ENCODE peak calls at places on chromosomes 3 and 15, in seven cellular contexts. H is upper lobe of left lung, J is HCT116, U is breast epithelium, Y is GM12891, Q is vagina, T is spleen. A is an unnamed sample.

GRCh38 chr15:55289011-55289572 is 521 bp downstream of the RAB27A start:
- DNase-seq in T (peak), J (no peak), Y (no peak), H (peak), U (no peak), Q (peak), A (no peak)

GRCh38 chr15:94230436-94230885 is 900 bp upstream of the MCTP2 start:
- DNase-seq in U (no peak), J (no peak), Y (no peak), Q (no peak), T (no peak), H (no peak), A (no peak)

GRCh38 chr15:49145651-49146609 is 9.5 kb downstream of the COPS2 start:
- DNase-seq in U (no peak), J (peak), H (no peak), Q (no peak), Y (no peak), T (no peak), A (no peak)

GRCh38 chr3:196431193-196432136 is 762 bp downstream of the UBXN7 start:
- DNase-seq in H (peak), Y (no peak), T (peak), Q (no peak), J (no peak), U (no peak), A (peak)

GRCh38 chr3:150210461-150211110 is 197.5 kb upstream of the TSC22D2 start:
- DNase-seq in U (no peak), Y (no peak), H (no peak), T (no peak), J (no peak), Q (peak), A (no peak)

GRCh38 chr3:161222662-161223061 is 1.6 kb downstream of the NMD3 start:
- DNase-seq in J (no peak), T (no peak), Y (no peak), Q (no peak), H (no peak), U (no peak), A (no peak)

GRCh38 chr15:90091156-90091931 is 10.9 kb downstream of the IDH2 start:
- DNase-seq in T (peak), J (no peak), H (no peak), Y (no peak), U (no peak), Q (no peak), A (no peak)

GRCh38 chr3:60641354-60641753 is 609.9 kb downstream of the FHIT start:
- DNase-seq in H (no peak), Q (no peak), J (no peak), Y (no peak), T (no peak), U (no peak), A (no peak)

GRCh38 chr3:64642327-64643151 is 45.3 kb downstream of the ADAMTS9 start:
- DNase-seq in J (no peak), Y (no peak), T (no peak), H (peak), U (no peak), Q (no peak), A (no peak)

GRCh38 chr15:90637693-90638092 is 79.5 kb upstream of the BLM start:
- DNase-seq in T (no peak), Y (no peak), Q (no peak), U (no peak), H (no peak), J (no peak), A (no peak)

GRCh38 chr15:68693071-68693470 is 114.3 kb downstream of the CORO2B start:
- DNase-seq in J (no peak), H (no peak), Q (no peak), U (no peak), Y (no peak), T (peak), A (no peak)

GRCh38 chr15:77552066-77552465 is 80.6 kb downstream of the LINGO1 start:
- DNase-seq in T (no peak), Q (no peak), J (no peak), H (no peak), Y (no peak), U (no peak), A (no peak)

GRCh38 chr3:153740109-153740508 is 381.1 kb upstream of the ARHGEF26 start:
- DNase-seq in Y (no peak), H (no peak), U (no peak), Q (no peak), T (no peak), J (no peak), A (no peak)

GRCh38 chr3:297585-297984 is 101.0 kb downstream of the CHL1 start:
- DNase-seq in J (no peak), Y (no peak), U (no peak), H (no peak), T (no peak), Q (no peak), A (no peak)

GRCh38 chr3:7328339-7328738 is 467.4 kb downstream of the GRM7 start:
- DNase-seq in U (no peak), Q (no peak), T (no peak), Y (no peak), H (no peak), J (no peak), A (no peak)

GRCh38 chr3:66353530-66353929 is 132.7 kb downstream of the SLC25A26 start:
- DNase-seq in U (no peak), H (no peak), T (no peak), J (no peak), Y (no peak), Q (no peak), A (no peak)

GRCh38 chr3:2765002-2765579 is 345.1 kb downstream of the IL5RA start:
- DNase-seq in H (no peak), U (no peak), J (no peak), Y (no peak), T (no peak), Q (no peak), A (no peak)

GRCh38 chr3:181700168-181701087 is 11.3 kb upstream of the SOX2 start:
- DNase-seq in H (no peak), Y (no peak), J (peak), T (no peak), Q (no peak), U (no peak), A (no peak)

GRCh38 chr3:13141991-13142412 is 68.8 kb upstream of the IQSEC1 start:
- DNase-seq in J (no peak), Y (no peak), U (peak), T (peak), Q (no peak), H (no peak), A (no peak)

GRCh38 chr3:167705840-167706239 is 28.9 kb downstream of the PDCD10 start:
- DNase-seq in Y (no peak), T (no peak), H (no peak), U (no peak), Q (no peak), J (no peak), A (no peak)

GRCh38 chr3:114067804-114068203 is 11.3 kb downstream of the QTRT2 start:
- DNase-seq in H (no peak), T (no peak), J (no peak), U (no peak), Y (no peak), Q (no peak), A (no peak)

GRCh38 chr3:26058774-26059455 is 269.0 kb downstream of the OXSM start:
- DNase-seq in Y (no peak), H (no peak), U (no peak), T (no peak), Q (no peak), J (no peak), A (no peak)

GRCh38 chr3:37290551-37290950 is 116.2 kb upstream of the LRRFIP2 start:
- DNase-seq in Q (no peak), H (no peak), U (no peak), T (no peak), J (no peak), Y (no peak), A (no peak)

GRCh38 chr15:78684645-78685044 is 43.6 kb upstream of the CHRNB4 start:
- DNase-seq in H (no peak), U (no peak), J (no peak), Y (no peak), Q (no peak), T (no peak), A (no peak)

DNA sequence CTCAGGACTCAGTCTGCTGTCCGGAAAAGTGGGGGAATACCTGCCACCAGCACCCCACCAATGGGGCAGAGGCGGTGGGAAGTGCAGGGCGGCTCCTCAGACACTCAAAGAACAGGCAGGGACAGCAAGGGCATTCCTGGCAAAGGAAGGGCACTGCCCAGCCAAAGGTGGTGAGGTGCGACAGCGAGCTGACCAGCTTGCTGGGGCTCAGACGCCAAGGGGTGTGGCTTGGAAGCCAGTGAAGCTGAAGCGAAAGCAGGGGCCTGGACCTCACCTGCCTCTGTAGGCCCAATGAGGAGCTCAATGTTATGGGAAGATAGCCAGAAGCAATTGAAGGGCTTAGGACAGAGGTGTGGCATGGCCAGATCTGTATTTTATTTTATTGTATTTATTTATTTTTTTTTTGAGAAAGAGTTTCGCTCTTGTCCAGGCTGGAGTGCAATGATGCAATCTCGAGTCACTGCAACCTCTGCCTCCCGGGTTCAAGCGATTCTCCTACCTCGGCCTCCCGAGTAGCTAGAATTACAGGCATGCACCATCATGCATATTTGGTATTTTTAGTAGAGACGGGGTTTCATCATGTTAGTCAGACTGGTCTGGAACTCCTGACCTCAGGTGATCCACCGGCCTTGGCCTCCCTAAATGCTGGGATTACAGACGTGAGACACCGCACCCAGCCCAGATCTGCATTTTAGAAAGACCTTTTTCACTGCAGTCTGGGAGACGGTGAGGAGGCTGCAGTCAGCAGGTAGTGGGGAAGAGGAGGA is 4.4 kb upstream of the LMAN1L start:
- DNase-seq in T (no peak), U (no peak), H (no peak), Y (no peak), Q (no peak), J (no peak), A (no peak)
- TF ChIP-seq POLR2AphosphoS5 in T (peak), U (no peak), H (no peak), Y (no peak), Q (no peak), J (no peak), A (no peak)

GRCh38 chr3:71380096-71380495 is 203.4 kb downstream of the FOXP1 start:
- DNase-seq in H (no peak), Q (no peak), U (no peak), J (no peak), Y (no peak), T (no peak), A (no peak)

GRCh38 chr3:71376499-71376898 is 207.0 kb downstream of the FOXP1 start:
- DNase-seq in Q (no peak), U (no peak), J (no peak), Y (no peak), T (no peak), H (no peak), A (no peak)

GRCh38 chr3:71376911-71377310 is 206.6 kb downstream of the FOXP1 start:
- DNase-seq in H (no peak), Y (no peak), Q (no peak), T (no peak), J (no peak), U (no peak), A (no peak)

GRCh38 chr3:71374582-71374981 is 208.9 kb downstream of the FOXP1 start:
- DNase-seq in U (no peak), Q (no peak), J (no peak), Y (no peak), T (no peak), H (no peak), A (no peak)

GRCh38 chr3:71378509-71378908 is 205.0 kb downstream of the FOXP1 start:
- DNase-seq in J (no peak), U (no peak), T (no peak), Q (no peak), Y (no peak), H (no peak), A (no peak)
- TF ChIP-seq POLR2A in J (no peak), U (no peak), T (no peak), Q (no peak), Y (no peak), H (no peak), A (no peak)

GRCh38 chr3:48739955-48740823 is 23.2 kb upstream of the IP6K2 start:
- DNase-seq in H (peak), T (peak), Q (no peak), Y (peak), J (peak), U (peak), A (peak)
- TF ChIP-seq POLR2AphosphoS5 in H (peak), T (peak), Q (peak), Y (no peak), J (peak), U (peak), A (no peak)

GRCh38 chr3:100401674-100402036 is 316 bp downstream of the LNP1 start:
- DNase-seq in J (no peak), Q (no peak), U (no peak), T (peak), Y (no peak), H (no peak), A (no peak)

GRCh38 chr3:100400424-100400781 is 486 bp downstream of the TOMM70 start:
- DNase-seq in T (no peak), Q (no peak), H (no peak), J (no peak), Y (no peak), U (no peak), A (peak)

GRCh38 chr3:100402150-100402706 is 889 bp downstream of the LNP1 start:
- DNase-seq in J (no peak), T (no peak), Y (no peak), U (no peak), Q (no peak), H (no peak), A (no peak)

GRCh38 chr3:100399341-100400071 is 1.4 kb downstream of the TOMM70 start:
- DNase-seq in U (no peak), J (no peak), Y (no peak), T (peak), Q (no peak), H (peak), A (no peak)

GRCh38 chr3:100400782-100401673 is at the start of the genes LNP1 and TOMM70:
- DNase-seq in Q (peak), T (peak), H (peak), J (peak), Y (peak), U (peak), A (peak)
- TF ChIP-seq POLR2A in Q (no peak), T (peak), H (peak), J (peak), Y (peak), U (no peak), A (peak)

GRCh38 chr3:123397050-123397590 is 51.8 kb downstream of the ADCY5 start:
- DNase-seq in Q (no peak), T (peak), Y (no peak), H (no peak), J (no peak), U (no peak), A (no peak)
- TF ChIP-seq POLR2AphosphoS5 in Q (no peak), T (no peak), Y (no peak), H (no peak), J (no peak), U (no peak), A (no peak)

GRCh38 chr15:101168463-101168824 is 83.4 kb downstream of the CHSY1 start:
- DNase-seq in H (no peak), Y (no peak), Q (no peak), J (no peak), U (no peak), T (peak), A (no peak)
- TF ChIP-seq POLR2A in H (no peak), Y (no peak), Q (no peak), J (no peak), U (no peak), T (no peak), A (no peak)

DNA sequence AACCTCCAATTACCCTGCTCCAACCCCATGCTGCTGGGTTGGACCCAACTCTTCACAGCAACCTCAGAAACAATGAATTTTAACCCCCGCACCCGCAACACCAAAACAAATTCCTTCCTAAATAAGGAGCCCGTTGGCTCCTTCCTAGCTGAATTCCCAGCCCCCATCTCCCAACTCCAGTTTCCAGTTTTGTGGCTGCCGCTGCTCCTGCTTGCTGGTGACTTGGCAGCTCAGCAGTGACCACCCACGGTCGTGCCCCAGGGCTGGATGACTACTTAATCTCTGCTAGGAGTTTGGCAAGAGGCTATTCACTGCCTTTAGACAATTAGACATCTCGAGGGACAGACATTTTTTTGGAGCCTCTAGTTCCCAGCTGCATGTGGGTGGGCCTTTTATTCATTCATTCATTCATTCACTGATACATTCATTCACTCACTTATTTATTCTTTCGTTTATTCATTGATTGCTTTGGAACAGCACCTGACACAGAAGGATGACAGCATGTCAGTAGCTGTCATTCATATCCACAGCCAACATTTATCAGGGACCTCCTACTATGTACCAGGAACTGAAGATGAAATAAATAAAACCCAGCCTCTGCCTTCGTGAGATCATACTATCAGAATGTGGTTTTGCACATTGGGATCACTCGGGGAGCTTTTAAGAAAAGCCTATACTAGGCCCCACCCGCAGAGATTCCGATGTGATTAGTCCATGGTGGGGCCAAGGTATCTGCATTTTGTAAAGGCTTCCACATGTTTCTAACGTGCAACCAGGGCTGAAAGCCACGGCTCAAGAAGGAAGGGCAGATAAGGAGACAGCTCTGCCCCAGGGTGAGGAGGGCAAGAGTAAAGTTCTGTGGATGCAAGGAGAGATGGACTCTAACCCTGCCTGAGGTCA is 256.5 kb downstream of the SHQ1 start:
- DNase-seq in J (no peak), T (no peak), U (peak), Q (no peak), H (peak), Y (no peak), A (no peak)
- TF ChIP-seq POLR2AphosphoS5 in J (no peak), T (no peak), U (peak), Q (peak), H (no peak), Y (no peak), A (no peak)

DNA sequence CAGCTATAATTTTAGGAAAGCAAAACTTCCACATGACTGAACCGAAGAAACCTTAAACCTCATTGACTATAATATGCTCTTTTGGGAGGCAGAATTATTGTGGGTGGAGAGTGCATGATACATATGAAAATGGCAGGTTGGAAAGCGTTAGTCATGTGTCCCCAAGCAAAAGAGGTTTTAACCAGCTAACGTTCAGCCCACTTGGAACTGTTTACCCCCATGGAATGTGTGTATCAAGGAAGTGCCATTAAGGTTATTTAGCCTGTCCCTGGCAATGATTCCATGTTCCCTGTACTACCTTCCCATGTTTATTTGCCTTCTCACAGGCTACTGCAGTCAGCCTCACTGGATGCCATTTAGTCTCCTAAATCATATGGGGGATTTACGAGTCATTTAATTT is 44.1 kb upstream of the LRRC58 start:
- DNase-seq in Y (no peak), T (no peak), U (no peak), H (no peak), J (no peak), Q (no peak), A (no peak)
- TF ChIP-seq POLR2A in Y (no peak), T (no peak), U (no peak), H (no peak), J (no peak), Q (no peak), A (no peak)

GRCh38 chr3:155391583-155391982 is 98.1 kb upstream of the STRIT1 start:
- DNase-seq in J (peak), H (no peak), U (no peak), T (no peak), Y (no peak), Q (no peak), A (no peak)
- TF ChIP-seq POLR2AphosphoS5 in J (no peak), H (no peak), U (peak), T (no peak), Y (no peak), Q (no peak), A (no peak)

DNA sequence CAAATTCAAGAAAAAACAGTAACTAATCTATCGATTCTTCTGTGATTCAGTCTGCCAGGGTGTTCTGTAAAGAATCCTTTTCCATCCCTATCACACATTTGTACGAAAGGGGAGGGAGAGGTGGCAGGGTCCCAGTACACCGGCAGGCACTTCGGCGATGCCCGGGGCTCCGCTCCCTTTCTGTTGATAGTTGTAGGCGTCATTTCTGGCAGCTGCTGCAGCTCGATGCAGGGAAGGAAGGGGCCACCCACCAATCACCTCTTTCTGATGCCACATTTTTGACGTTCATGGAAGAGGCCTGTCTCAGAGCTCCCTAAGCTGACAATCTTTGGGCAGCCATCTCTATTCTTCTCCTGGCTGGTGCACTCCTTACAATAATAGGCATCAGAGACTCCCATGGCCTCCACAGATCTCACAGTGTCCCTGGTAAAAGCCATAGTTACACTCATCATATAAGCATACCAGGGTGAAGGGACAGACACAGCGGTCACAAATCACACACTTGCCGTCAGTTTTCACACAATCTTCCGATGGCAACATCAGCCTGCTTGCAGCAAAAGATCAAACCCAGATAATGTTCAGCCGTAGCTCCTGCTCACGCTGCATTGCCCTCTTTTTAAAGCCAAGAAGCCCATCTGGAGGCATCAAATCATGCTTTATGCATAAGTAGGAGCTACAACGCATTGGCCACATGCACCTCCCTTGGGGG is 60.8 kb upstream of the ZBTB38 start:
- DNase-seq in Q (no peak), Y (no peak), T (no peak), H (peak), J (no peak), U (no peak), A (no peak)
- TF ChIP-seq POLR2A in Q (no peak), Y (no peak), T (no peak), H (no peak), J (no peak), U (no peak), A (no peak)